ENCODE peak calls at places on chromosome 22, in six cellular contexts. M is fibroblast of lung, I is neuronal stem cell, F is cardiac muscle cell, L is ovary, Z is kidney. O is an unnamed sample. For H3K4me1, the result is how much of the 10 kb centered on the place peaks cover.

GRCh38 chr22:45477366-45478107 is 25.1 kb upstream of the FBLN1 start:
- DNase-seq in M (no peak), I (no peak), F (no peak), L (no peak), Z (no peak), O (no peak)

GRCh38 chr22:48630444-48630777 is 1197.3 kb downstream of the BRD1 start:
- DNase-seq in M (no peak), I (no peak), F (no peak), L (no peak), Z (no peak), O (no peak)

GRCh38 chr22:22371031-22371541 is 126.5 kb downstream of the VPREB1 start:
- DNase-seq in M (no peak), I (no peak), F (no peak), L (peak), Z (no peak), O (peak)

GRCh38 chr22:47021371-47022074 is 259.1 kb downstream of the TBC1D22A start:
- DNase-seq in M (no peak), I (no peak), F (no peak), L (no peak), Z (peak), O (no peak)

GRCh38 chr22:46684706-46685105 is 53.3 kb downstream of the CERK start:
- DNase-seq in M (no peak), I (no peak), F (peak), L (no peak), Z (no peak), O (no peak)

GRCh38 chr22:43387815-43388214 is 24.0 kb upstream of the MPPED1 start:
- DNase-seq in M (no peak), I (no peak), F (no peak), L (no peak), Z (peak), O (no peak)

GRCh38 chr22:35310556-35311550 is 11.2 kb downstream of the TOM1 start:
- DNase-seq in M (no peak), I (no peak), F (no peak), L (peak), Z (no peak), O (no peak)

GRCh38 chr22:37782340-37783168 is 25.2 kb upstream of the GCAT start:
- DNase-seq in M (no peak), I (no peak), F (no peak), L (no peak), Z (no peak), O (no peak)

GRCh38 chr22:31313366-31314147 is 21.3 kb upstream of the PIK3IP1 start:
- DNase-seq in M (peak), I (peak), F (peak), L (peak), Z (peak), O (peak)

GRCh38 chr22:46107753-46108563 is 42.4 kb upstream of the PPARA start:
- DNase-seq in M (no peak), I (no peak), F (no peak), L (peak), Z (no peak), O (no peak)

DNA sequence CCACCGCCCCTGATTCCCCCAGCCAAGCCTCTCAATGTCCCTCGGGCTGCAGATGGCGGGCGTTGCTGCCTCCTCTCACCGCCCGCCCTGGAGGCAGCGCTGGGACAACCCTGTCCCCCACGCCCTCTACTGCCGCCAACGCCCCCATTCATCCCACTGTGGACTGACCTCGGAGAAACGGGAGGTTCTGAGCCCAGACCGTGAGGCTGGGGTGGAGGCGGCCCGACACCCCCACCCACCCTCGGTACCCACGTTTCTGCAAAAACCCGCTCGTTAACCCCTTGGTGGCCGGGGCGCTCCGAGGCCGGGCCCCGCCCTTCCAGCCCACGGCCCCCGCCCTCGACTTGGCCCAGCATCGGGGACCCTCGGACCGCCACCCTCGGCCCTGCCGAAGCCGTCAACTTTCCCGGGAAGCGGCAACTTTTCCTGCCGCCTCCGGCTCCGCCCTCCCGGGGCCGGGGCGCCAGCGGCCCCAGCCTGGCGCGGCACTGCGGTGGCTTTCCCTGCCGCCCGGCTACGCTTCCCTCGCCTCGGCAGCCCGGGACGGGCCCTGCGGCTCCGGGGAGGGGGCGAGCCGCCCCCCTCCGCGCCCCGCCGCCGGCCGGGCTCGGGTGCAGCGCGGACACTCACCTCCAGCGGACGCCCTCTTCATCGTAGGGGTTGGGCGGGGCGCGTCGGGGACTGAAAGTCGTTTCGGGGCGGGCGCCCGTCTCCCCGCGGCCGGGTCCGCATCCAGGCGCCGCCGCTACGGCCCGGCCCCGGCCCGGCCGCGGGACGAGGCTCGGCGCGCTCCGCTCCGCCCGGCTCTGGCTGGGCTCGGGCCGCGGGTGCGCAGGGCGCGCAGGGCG is 453 bp downstream of the RTN4R start:
- DNase-seq in M (no peak), I (no peak), F (peak), L (no peak), Z (no peak), O (peak)
- H3K4me3 ChIP-seq in M (peak), I (peak), F (peak), L (peak), Z (no peak), O (peak)

DNA sequence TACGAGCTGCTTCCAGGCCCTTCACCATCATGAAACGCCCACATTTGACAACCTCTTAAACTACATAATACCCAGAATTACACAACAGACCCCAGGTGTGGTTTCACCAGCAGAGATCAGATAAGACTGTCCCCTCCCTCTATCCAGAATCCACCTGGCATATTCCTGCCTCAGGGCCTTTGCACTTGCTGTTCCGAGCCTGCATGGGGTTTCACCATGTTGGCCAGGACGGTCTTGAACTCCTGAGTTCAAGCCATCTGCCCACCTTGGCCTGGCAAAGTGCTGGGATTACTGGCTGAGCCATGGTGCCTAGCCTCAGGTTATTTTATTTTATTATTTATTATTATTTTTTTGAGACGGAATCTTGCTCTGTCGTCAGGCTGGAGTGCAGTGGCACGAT is 73.4 kb downstream of the FBXO7 start:
- DNase-seq in M (no peak), I (no peak), F (no peak), L (peak), Z (no peak), O (no peak)
- H3K4me1 ChIP-seq in M (under half), I (under half), F (under half), L (under half), Z (under half), O (under half)

GRCh38 chr22:27791494-27792241 is 9.9 kb downstream of the MN1 start:
- DNase-seq in M (no peak), I (no peak), F (no peak), L (no peak), Z (no peak), O (no peak)

GRCh38 chr22:27792452-27793165 is 8.9 kb downstream of the MN1 start:
- DNase-seq in M (no peak), I (no peak), F (no peak), L (no peak), Z (peak), O (no peak)

GRCh38 chr22:27795053-27795452 is 6.5 kb downstream of the MN1 start:
- DNase-seq in M (no peak), I (no peak), F (peak), L (peak), Z (peak), O (no peak)

GRCh38 chr22:27796118-27796517 is 5.4 kb downstream of the MN1 start:
- DNase-seq in M (no peak), I (no peak), F (no peak), L (peak), Z (peak), O (no peak)

GRCh38 chr22:27794244-27794643 is 7.3 kb downstream of the MN1 start:
- DNase-seq in M (no peak), I (no peak), F (peak), L (no peak), Z (peak), O (no peak)
- H3K4me3 ChIP-seq in M (no peak), I (peak), F (no peak), L (no peak), Z (no peak), O (no peak)

GRCh38 chr22:24289781-24290181 is 19.1 kb downstream of the SPECC1L start:
- DNase-seq in M (no peak), I (peak), F (no peak), L (no peak), Z (no peak), O (no peak)
- H3K4me1 ChIP-seq in M (under half), I (under half), F (under half), L (under half), Z (under half), O (under half)

DNA sequence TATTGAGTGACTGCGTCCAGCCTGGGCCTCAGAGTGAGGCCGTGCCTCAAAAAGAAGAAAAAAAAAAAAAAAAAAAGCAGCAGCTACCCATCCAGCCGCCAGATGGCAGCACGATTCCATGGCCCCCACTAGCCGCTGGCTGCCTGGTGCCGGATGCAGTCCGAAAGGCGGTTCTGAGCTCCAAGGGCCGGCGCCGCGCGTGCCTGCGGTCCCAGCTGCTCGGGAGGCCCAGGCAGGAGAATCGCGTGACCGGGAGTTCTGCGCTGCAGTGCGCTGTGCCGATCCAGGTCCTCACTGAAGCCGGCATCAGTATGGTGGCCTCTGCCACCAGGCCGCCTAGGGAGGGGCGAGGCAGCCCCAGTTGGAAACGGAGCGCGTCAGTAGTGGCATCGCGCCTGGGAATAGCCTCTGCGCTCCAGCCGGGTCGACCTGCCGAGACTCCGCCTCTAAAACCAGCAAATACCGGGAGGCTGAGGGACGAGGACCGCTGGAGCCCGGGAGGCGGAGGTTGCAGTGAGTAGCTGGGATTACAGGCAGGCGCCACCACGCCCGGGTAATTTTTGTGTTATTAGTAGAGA is 19.3 kb downstream of the SCARF2 start:
- DNase-seq in M (peak), I (peak), F (peak), L (peak), Z (peak), O (peak)
- H3K4me3 ChIP-seq in M (peak), I (peak), F (peak), L (peak), Z (peak), O (peak)

GRCh38 chr22:25402160-25402500 is 162.3 kb upstream of the GRK3 start:
- DNase-seq in M (no peak), I (no peak), F (no peak), L (no peak), Z (peak), O (no peak)

GRCh38 chr22:25403752-25404471 is 160.6 kb upstream of the GRK3 start:
- DNase-seq in M (peak), I (no peak), F (peak), L (no peak), Z (peak), O (peak)

GRCh38 chr22:25404556-25404922 is 159.9 kb upstream of the GRK3 start:
- DNase-seq in M (no peak), I (no peak), F (no peak), L (no peak), Z (peak), O (no peak)

GRCh38 chr22:25402501-25403283 is 161.8 kb upstream of the GRK3 start:
- DNase-seq in M (peak), I (no peak), F (no peak), L (peak), Z (peak), O (peak)

GRCh38 chr22:25403284-25403606 is 161.2 kb upstream of the GRK3 start:
- DNase-seq in M (peak), I (no peak), F (no peak), L (no peak), Z (no peak), O (no peak)
- H3K4me1 ChIP-seq in M (under half), I (under half), F (under half), L (under half), Z (under half), O (under half)

GRCh38 chr22:50057292-50057867 is 718 bp downstream of the TTLL8 start:
- DNase-seq in M (no peak), I (no peak), F (no peak), L (no peak), Z (peak), O (no peak)

GRCh38 chr22:50057868-50058311 is at the start of gene TTLL8:
- DNase-seq in M (no peak), I (no peak), F (no peak), L (no peak), Z (peak), O (no peak)

GRCh38 chr22:50059881-50060262 is 1.8 kb upstream of the TTLL8 start:
- DNase-seq in M (no peak), I (no peak), F (no peak), L (no peak), Z (peak), O (no peak)

GRCh38 chr22:50059185-50059880 is 1.2 kb upstream of the TTLL8 start:
- DNase-seq in M (peak), I (peak), F (peak), L (no peak), Z (peak), O (peak)

DNA sequence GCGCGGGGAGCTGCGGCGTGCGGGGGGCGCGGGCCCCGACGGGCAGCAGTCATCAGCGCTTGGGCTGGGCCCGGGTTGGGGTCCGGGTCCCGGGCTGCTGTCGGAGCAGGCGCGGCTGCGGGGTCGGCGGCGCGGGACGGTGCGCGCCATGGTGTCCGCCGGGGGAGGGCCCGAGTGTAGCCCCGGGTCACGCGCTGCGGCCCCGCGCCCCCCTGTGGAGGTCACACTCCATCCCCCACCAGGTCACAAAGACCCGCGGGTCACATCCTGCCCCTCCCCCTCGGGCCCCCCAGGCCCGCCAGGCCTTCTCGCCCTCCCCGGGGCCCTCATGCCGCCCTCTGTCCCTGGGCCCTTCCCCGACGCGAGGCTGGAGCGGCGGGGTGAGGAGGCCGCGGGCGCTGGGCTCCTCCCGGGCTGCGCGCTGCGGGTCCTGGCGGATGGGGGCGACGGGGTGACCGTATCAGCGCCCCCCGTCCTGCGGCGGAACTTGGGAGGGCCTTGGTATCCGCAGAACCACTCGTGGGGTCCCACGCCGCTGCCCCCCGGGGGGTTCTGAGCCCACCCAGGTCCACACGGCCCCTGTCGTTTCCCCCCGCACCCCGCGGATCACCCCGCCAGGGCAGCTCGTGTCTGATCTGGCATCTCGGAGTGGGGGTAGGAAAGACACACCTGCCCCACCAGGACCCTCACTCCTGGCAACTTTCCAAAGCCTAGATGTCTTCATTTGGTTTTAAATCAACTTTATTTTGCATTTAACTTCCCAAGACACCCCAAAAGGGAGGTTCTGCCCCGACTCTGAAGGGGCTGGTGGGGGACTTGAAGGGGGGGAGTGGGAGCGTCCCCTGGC is 463 bp upstream of the TTLL8 start:
- DNase-seq in M (no peak), I (no peak), F (no peak), L (no peak), Z (peak), O (no peak)
- H3K4me3 ChIP-seq in M (no peak), I (no peak), F (no peak), L (no peak), Z (no peak), O (peak)

O was measured in A673.